ENCODE peak calls at places on chromosomes 7 and 10, in four cellular contexts. One of them, this sample, is unnamed. For H3K4me1, the result is how much of the 10 kb centered on the place peaks cover.

GRCh38 chr10:17229016-17229716 is 1.1 kb downstream of the VIM start:
- DNase-seq in adrenal gland: peak
- DNase-seq in SK-N-SH: peak
- DNase-seq in lower lobe of right lung: peak
- DNase-seq in this sample: peak

GRCh38 chr10:21285207-21285606 is 240.3 kb downstream of the SKIDA1 start:
- DNase-seq in adrenal gland: no peak
- DNase-seq in SK-N-SH: no peak
- DNase-seq in lower lobe of right lung: no peak
- DNase-seq in this sample: no peak

GRCh38 chr7:34096135-34096775 is 190.9 kb downstream of the BMPER start:
- DNase-seq in adrenal gland: peak
- DNase-seq in SK-N-SH: no peak
- DNase-seq in lower lobe of right lung: peak
- DNase-seq in this sample: peak

GRCh38 chr10:90222939-90223338 is 521.5 kb downstream of the KIF20B start:
- DNase-seq in adrenal gland: no peak
- DNase-seq in SK-N-SH: no peak
- DNase-seq in lower lobe of right lung: no peak
- DNase-seq in this sample: no peak

GRCh38 chr10:74928742-74929191 is 102.4 kb downstream of the KAT6B start:
- DNase-seq in adrenal gland: no peak
- DNase-seq in SK-N-SH: no peak
- DNase-seq in lower lobe of right lung: no peak
- DNase-seq in this sample: no peak

GRCh38 chr7:123819001-123819400 is 26.0 kb upstream of the HYAL4 start:
- DNase-seq in adrenal gland: no peak
- DNase-seq in SK-N-SH: no peak
- DNase-seq in lower lobe of right lung: no peak
- DNase-seq in this sample: no peak

GRCh38 chr7:154859747-154860620 is 142.9 kb downstream of the PAXIP1 start:
- DNase-seq in adrenal gland: no peak
- DNase-seq in SK-N-SH: peak
- DNase-seq in lower lobe of right lung: no peak
- DNase-seq in this sample: no peak

GRCh38 chr10:94450782-94451181 is 48.4 kb downstream of the TBC1D12 start:
- DNase-seq in adrenal gland: no peak
- DNase-seq in SK-N-SH: no peak
- DNase-seq in lower lobe of right lung: no peak
- DNase-seq in this sample: no peak

GRCh38 chr7:63080831-63081230 is 917.8 kb upstream of the ZNF722 start:
- DNase-seq in adrenal gland: no peak
- DNase-seq in SK-N-SH: no peak
- DNase-seq in lower lobe of right lung: no peak
- DNase-seq in this sample: no peak

GRCh38 chr7:151397026-151397425 is 12.8 kb downstream of the WDR86 start:
- DNase-seq in adrenal gland: no peak
- DNase-seq in SK-N-SH: no peak
- DNase-seq in lower lobe of right lung: peak
- DNase-seq in this sample: no peak

GRCh38 chr7:21370283-21370982 is 57.5 kb upstream of the SP4 start:
- DNase-seq in adrenal gland: no peak
- DNase-seq in SK-N-SH: no peak
- DNase-seq in lower lobe of right lung: no peak
- DNase-seq in this sample: no peak

GRCh38 chr10:125141860-125142484 is 18.4 kb downstream of the CTBP2 start:
- DNase-seq in adrenal gland: no peak
- DNase-seq in SK-N-SH: no peak
- DNase-seq in lower lobe of right lung: no peak
- DNase-seq in this sample: no peak

GRCh38 chr10:125142946-125143345 is 17.4 kb downstream of the CTBP2 start:
- DNase-seq in adrenal gland: no peak
- DNase-seq in SK-N-SH: no peak
- DNase-seq in lower lobe of right lung: no peak
- DNase-seq in this sample: no peak

GRCh38 chr10:125137601-125138438 is 22.5 kb downstream of the CTBP2 start:
- DNase-seq in adrenal gland: no peak
- DNase-seq in SK-N-SH: no peak
- DNase-seq in lower lobe of right lung: peak
- DNase-seq in this sample: no peak

GRCh38 chr10:125141150-125141859 is 19.1 kb downstream of the CTBP2 start:
- DNase-seq in adrenal gland: no peak
- DNase-seq in SK-N-SH: no peak
- DNase-seq in lower lobe of right lung: no peak
- DNase-seq in this sample: no peak

DNA sequence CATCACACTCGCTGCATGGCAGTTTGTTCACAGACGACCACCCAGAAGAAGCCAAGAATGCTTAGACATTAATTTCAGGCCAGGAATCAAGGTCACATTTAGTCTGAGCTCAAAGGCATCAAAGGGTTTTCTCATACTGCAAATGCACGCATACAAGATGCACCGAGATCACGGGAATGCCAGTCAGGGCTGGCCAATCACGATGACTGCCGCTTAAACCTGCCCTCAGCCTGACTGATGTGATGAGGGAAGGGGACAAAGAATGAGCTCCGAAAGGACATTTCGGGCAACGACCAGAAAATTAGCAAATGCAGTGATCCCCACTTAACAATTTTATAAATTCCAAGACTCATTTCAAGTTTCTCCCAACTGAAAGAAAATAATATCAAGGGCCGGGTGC is 20.2 kb downstream of the CTBP2 start:
- DNase-seq in adrenal gland: no peak
- DNase-seq in SK-N-SH: no peak
- DNase-seq in lower lobe of right lung: no peak
- DNase-seq in this sample: no peak
- H3K4me1 ChIP-seq in adrenal gland: under half
- H3K4me1 ChIP-seq in SK-N-SH: under half
- H3K4me1 ChIP-seq in lower lobe of right lung: under half
- H3K4me1 ChIP-seq in this sample: half or more

GRCh38 chr10:5860039-5860438 is 29.7 kb downstream of the ANKRD16 start:
- DNase-seq in adrenal gland: no peak
- DNase-seq in SK-N-SH: no peak
- DNase-seq in lower lobe of right lung: no peak
- DNase-seq in this sample: no peak
- H3K4me1 ChIP-seq in adrenal gland: under half
- H3K4me1 ChIP-seq in SK-N-SH: under half
- H3K4me1 ChIP-seq in lower lobe of right lung: under half
- H3K4me1 ChIP-seq in this sample: under half

GRCh38 chr7:105355701-105356100 is 33.0 kb downstream of the SRPK2 start:
- DNase-seq in adrenal gland: no peak
- DNase-seq in SK-N-SH: no peak
- DNase-seq in lower lobe of right lung: no peak
- DNase-seq in this sample: no peak
- H3K4me1 ChIP-seq in adrenal gland: under half
- H3K4me1 ChIP-seq in SK-N-SH: under half
- H3K4me1 ChIP-seq in lower lobe of right lung: under half
- H3K4me1 ChIP-seq in this sample: half or more

GRCh38 chr10:8049151-8049873 is 5.2 kb upstream of the GATA3 start:
- DNase-seq in adrenal gland: no peak
- DNase-seq in SK-N-SH: peak
- DNase-seq in lower lobe of right lung: no peak
- DNase-seq in this sample: no peak

GRCh38 chr10:8049874-8050560 is 4.5 kb upstream of the GATA3 start:
- DNase-seq in adrenal gland: no peak
- DNase-seq in SK-N-SH: no peak
- DNase-seq in lower lobe of right lung: no peak
- DNase-seq in this sample: no peak

GRCh38 chr10:8050561-8051108 is 3.9 kb upstream of the GATA3 start:
- DNase-seq in adrenal gland: no peak
- DNase-seq in SK-N-SH: no peak
- DNase-seq in lower lobe of right lung: no peak
- DNase-seq in this sample: no peak

GRCh38 chr10:8047452-8048280 is 6.8 kb upstream of the GATA3 start:
- DNase-seq in adrenal gland: no peak
- DNase-seq in SK-N-SH: peak
- DNase-seq in lower lobe of right lung: no peak
- DNase-seq in this sample: no peak

GRCh38 chr10:8048281-8049008 is 6.0 kb upstream of the GATA3 start:
- DNase-seq in adrenal gland: no peak
- DNase-seq in SK-N-SH: peak
- DNase-seq in lower lobe of right lung: no peak
- DNase-seq in this sample: no peak
- H3K4me1 ChIP-seq in adrenal gland: under half
- H3K4me1 ChIP-seq in SK-N-SH: under half
- H3K4me1 ChIP-seq in lower lobe of right lung: half or more
- H3K4me1 ChIP-seq in this sample: half or more

GRCh38 chr10:34643620-34644019 is 171.5 kb downstream of the PARD3 start:
- DNase-seq in adrenal gland: no peak
- DNase-seq in SK-N-SH: no peak
- DNase-seq in lower lobe of right lung: no peak
- DNase-seq in this sample: no peak

GRCh38 chr10:34647157-34647556 is 167.9 kb downstream of the PARD3 start:
- DNase-seq in adrenal gland: no peak
- DNase-seq in SK-N-SH: no peak
- DNase-seq in lower lobe of right lung: no peak
- DNase-seq in this sample: no peak

GRCh38 chr10:34641913-34642558 is 173.1 kb downstream of the PARD3 start:
- DNase-seq in adrenal gland: no peak
- DNase-seq in SK-N-SH: no peak
- DNase-seq in lower lobe of right lung: no peak
- DNase-seq in this sample: no peak

GRCh38 chr10:34641147-34641912 is 173.8 kb downstream of the PARD3 start:
- DNase-seq in adrenal gland: no peak
- DNase-seq in SK-N-SH: no peak
- DNase-seq in lower lobe of right lung: no peak
- DNase-seq in this sample: no peak

DNA sequence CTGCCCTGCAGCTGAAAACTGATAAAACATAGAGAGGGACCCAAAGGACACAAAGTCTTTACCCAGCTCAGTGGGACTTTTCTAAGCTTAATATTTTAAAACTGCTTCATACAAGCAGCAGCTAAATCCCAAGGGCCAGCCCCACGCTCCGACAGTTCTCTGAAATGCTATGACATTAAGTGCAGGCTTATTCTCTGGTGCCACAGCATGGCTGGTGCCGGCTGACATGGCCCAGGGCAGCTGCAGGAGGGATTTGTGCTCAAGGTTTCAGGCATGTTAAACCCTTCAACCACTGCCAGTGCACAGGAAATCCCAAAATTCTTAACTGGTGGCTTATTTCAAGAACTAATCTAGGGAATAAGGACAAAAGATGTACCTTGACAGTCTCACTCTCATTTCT is 170.9 kb downstream of the PARD3 start:
- DNase-seq in adrenal gland: no peak
- DNase-seq in SK-N-SH: no peak
- DNase-seq in lower lobe of right lung: no peak
- DNase-seq in this sample: no peak
- H3K4me1 ChIP-seq in adrenal gland: under half
- H3K4me1 ChIP-seq in SK-N-SH: under half
- H3K4me1 ChIP-seq in lower lobe of right lung: under half
- H3K4me1 ChIP-seq in this sample: half or more

GRCh38 chr7:128739048-128739962 is at the start of gene CALU:
- DNase-seq in adrenal gland: peak
- DNase-seq in SK-N-SH: peak
- DNase-seq in lower lobe of right lung: peak
- DNase-seq in this sample: peak
- H3K4me1 ChIP-seq in adrenal gland: under half
- H3K4me1 ChIP-seq in SK-N-SH: under half
- H3K4me1 ChIP-seq in lower lobe of right lung: under half
- H3K4me1 ChIP-seq in this sample: half or more

DNA sequence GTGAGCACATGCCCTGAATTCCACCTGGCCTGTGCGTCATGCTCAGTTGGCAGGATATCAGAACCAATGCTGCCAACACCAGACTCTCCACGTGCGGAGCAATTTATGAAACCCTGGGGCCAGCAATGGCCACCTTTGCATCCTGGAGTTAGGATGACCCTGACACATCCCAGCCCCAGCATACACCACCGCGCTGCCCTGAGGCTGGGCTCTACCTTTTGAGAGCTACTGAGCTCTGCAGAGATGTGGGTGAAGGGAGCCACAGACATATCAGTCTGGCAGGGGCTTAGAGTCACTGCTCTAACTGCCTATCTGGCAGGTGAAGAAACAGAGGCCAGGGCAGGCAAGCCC is 41.9 kb downstream of the SYPL1 start:
- DNase-seq in adrenal gland: peak
- DNase-seq in SK-N-SH: peak
- DNase-seq in lower lobe of right lung: peak
- DNase-seq in this sample: no peak
- H3K4me1 ChIP-seq in adrenal gland: under half
- H3K4me1 ChIP-seq in SK-N-SH: under half
- H3K4me1 ChIP-seq in lower lobe of right lung: under half
- H3K4me1 ChIP-seq in this sample: half or more

DNA sequence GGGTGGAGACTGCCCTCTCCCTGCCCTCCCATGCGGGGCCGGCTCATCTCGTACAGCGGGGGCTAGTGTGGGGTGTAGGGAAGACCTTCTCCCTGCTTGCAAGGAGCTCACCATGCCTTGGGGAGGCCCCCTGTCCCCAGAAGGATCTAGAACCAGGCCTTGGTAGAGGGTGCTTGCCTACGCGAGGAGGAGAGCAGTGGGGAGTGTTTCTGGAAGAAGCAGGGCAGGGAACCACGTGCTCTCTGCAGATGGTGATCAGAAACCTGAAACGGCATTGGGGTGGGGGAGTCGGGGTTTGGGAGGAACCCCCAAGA is 2.7 kb downstream of the MAFK start:
- DNase-seq in adrenal gland: no peak
- DNase-seq in SK-N-SH: no peak
- DNase-seq in lower lobe of right lung: no peak
- DNase-seq in this sample: no peak
- H3K4me1 ChIP-seq in adrenal gland: half or more
- H3K4me1 ChIP-seq in SK-N-SH: under half
- H3K4me1 ChIP-seq in lower lobe of right lung: half or more
- H3K4me1 ChIP-seq in this sample: half or more

GRCh38 chr10:131127122-131127589 is 184.4 kb downstream of the TCERG1L start:
- DNase-seq in adrenal gland: no peak
- DNase-seq in SK-N-SH: no peak
- DNase-seq in lower lobe of right lung: no peak
- DNase-seq in this sample: no peak
- H3K4me1 ChIP-seq in adrenal gland: under half
- H3K4me1 ChIP-seq in SK-N-SH: under half
- H3K4me1 ChIP-seq in lower lobe of right lung: under half
- H3K4me1 ChIP-seq in this sample: under half

This sample was measured in left ventricle myocardium inferior.